ENCODE peak calls at places on chromosomes 3 and 15, in seven cellular contexts. One of them, this sample, is unnamed.
A peak's percentile ranks its signal among the peaks of the same experiment; 100 is the strongest.

GRCh38 chr3:46096781-46097180 is 69.5 kb upstream of the XCR1 start:
- DNase-seq in Peyer's patch: no peak
- DNase-seq in esophagus squamous epithelium: no peak
- DNase-seq in breast epithelium: no peak
- DNase-seq in NB4: no peak
- DNase-seq in lower leg skin: no peak
- DNase-seq in A549: no peak
- DNase-seq in this sample: no peak

GRCh38 chr15:54014067-54014466 is 35.8 kb downstream of the UNC13C start:
- DNase-seq in esophagus squamous epithelium: no peak
- DNase-seq in breast epithelium: no peak
- DNase-seq in A549: no peak
- DNase-seq in Peyer's patch: no peak
- DNase-seq in NB4: no peak
- DNase-seq in lower leg skin: no peak
- DNase-seq in this sample: no peak

GRCh38 chr15:85618956-85619491 is 175.7 kb downstream of the KLHL25 start:
- DNase-seq in esophagus squamous epithelium: no peak
- DNase-seq in lower leg skin: peak; percentile 85
- DNase-seq in NB4: peak; percentile 82
- DNase-seq in A549: peak; percentile 63
- DNase-seq in Peyer's patch: peak; percentile 37
- DNase-seq in breast epithelium: no peak
- DNase-seq in this sample: no peak

GRCh38 chr3:4524423-4524769 is 31.2 kb downstream of the ITPR1 start:
- DNase-seq in lower leg skin: no peak
- DNase-seq in esophagus squamous epithelium: no peak
- DNase-seq in breast epithelium: peak; percentile 60
- DNase-seq in Peyer's patch: no peak
- DNase-seq in NB4: no peak
- DNase-seq in A549: no peak
- DNase-seq in this sample: no peak

GRCh38 chr3:160448845-160449659 is 534 bp downstream of the TRIM59 start:
- DNase-seq in lower leg skin: no peak
- DNase-seq in NB4: no peak
- DNase-seq in Peyer's patch: no peak
- DNase-seq in esophagus squamous epithelium: no peak
- DNase-seq in A549: peak; percentile 83
- DNase-seq in breast epithelium: no peak
- DNase-seq in this sample: peak; percentile 92

GRCh38 chr3:132352556-132353143 is 35.4 kb downstream of the ACP3 start:
- DNase-seq in A549: peak; percentile 61
- DNase-seq in esophagus squamous epithelium: no peak
- DNase-seq in NB4: peak; percentile 74
- DNase-seq in breast epithelium: no peak
- DNase-seq in lower leg skin: peak; percentile 65
- DNase-seq in Peyer's patch: peak; percentile 64
- DNase-seq in this sample: no peak

GRCh38 chr3:40382617-40382979 is 4.4 kb upstream of the ENTPD3 start:
- DNase-seq in esophagus squamous epithelium: no peak
- DNase-seq in Peyer's patch: no peak
- DNase-seq in NB4: no peak
- DNase-seq in lower leg skin: no peak
- DNase-seq in A549: no peak
- DNase-seq in breast epithelium: no peak
- DNase-seq in this sample: no peak

GRCh38 chr3:176848431-176849214 is 348.7 kb downstream of the TBL1XR1 start:
- DNase-seq in lower leg skin: no peak
- DNase-seq in A549: no peak
- DNase-seq in Peyer's patch: no peak
- DNase-seq in esophagus squamous epithelium: no peak
- DNase-seq in NB4: no peak
- DNase-seq in breast epithelium: no peak
- DNase-seq in this sample: no peak

GRCh38 chr15:60184579-60184978 is 180.5 kb downstream of the FOXB1 start:
- DNase-seq in esophagus squamous epithelium: no peak
- DNase-seq in lower leg skin: no peak
- DNase-seq in breast epithelium: no peak
- DNase-seq in Peyer's patch: no peak
- DNase-seq in A549: no peak
- DNase-seq in NB4: no peak
- DNase-seq in this sample: no peak

GRCh38 chr3:139506792-139507191 is 30.5 kb upstream of the RBP2 start:
- DNase-seq in esophagus squamous epithelium: no peak
- DNase-seq in A549: no peak
- DNase-seq in lower leg skin: no peak
- DNase-seq in breast epithelium: no peak
- DNase-seq in NB4: no peak
- DNase-seq in Peyer's patch: no peak
- DNase-seq in this sample: no peak

GRCh38 chr3:64046527-64046926 is 23.2 kb upstream of the PSMD6 start:
- DNase-seq in Peyer's patch: no peak
- DNase-seq in esophagus squamous epithelium: no peak
- DNase-seq in breast epithelium: no peak
- DNase-seq in A549: no peak
- DNase-seq in lower leg skin: no peak
- DNase-seq in NB4: no peak
- DNase-seq in this sample: no peak

GRCh38 chr3:16060358-16060852 is 114.1 kb upstream of the GALNT15 start:
- DNase-seq in breast epithelium: no peak
- DNase-seq in Peyer's patch: no peak
- DNase-seq in NB4: no peak
- DNase-seq in A549: peak; percentile 98
- DNase-seq in esophagus squamous epithelium: no peak
- DNase-seq in lower leg skin: peak; percentile 86
- DNase-seq in this sample: no peak

GRCh38 chr3:128650096-128651050 is at the start of gene RPN1:
- DNase-seq in breast epithelium: peak; percentile 97
- DNase-seq in esophagus squamous epithelium: peak; percentile 79
- DNase-seq in A549: peak; percentile 90
- DNase-seq in NB4: peak; percentile 96
- DNase-seq in lower leg skin: peak; percentile 96
- DNase-seq in Peyer's patch: peak; percentile 94
- DNase-seq in this sample: peak; percentile 100

GRCh38 chr15:48695835-48696573 is 50.5 kb upstream of the FBN1 start:
- DNase-seq in breast epithelium: no peak
- DNase-seq in lower leg skin: no peak
- DNase-seq in esophagus squamous epithelium: no peak
- DNase-seq in NB4: no peak
- DNase-seq in A549: no peak
- DNase-seq in Peyer's patch: no peak
- DNase-seq in this sample: no peak
- TF ChIP-seq POLR2A in breast epithelium: no peak
- TF ChIP-seq POLR2A in lower leg skin: no peak
- TF ChIP-seq POLR2A in esophagus squamous epithelium: no peak
- TF ChIP-seq POLR2A in NB4: no peak
- TF ChIP-seq POLR2A in A549: no peak
- TF ChIP-seq POLR2A in Peyer's patch: no peak
- TF ChIP-seq POLR2A in this sample: no peak

GRCh38 chr3:149971403-149972075 is 844 bp upstream of the PFN2 start:
- DNase-seq in esophagus squamous epithelium: no peak
- DNase-seq in lower leg skin: peak; percentile 32
- DNase-seq in NB4: peak; percentile 12
- DNase-seq in A549: no peak
- DNase-seq in Peyer's patch: peak; percentile 39
- DNase-seq in breast epithelium: peak; percentile 58
- DNase-seq in this sample: peak; percentile 82
- TF ChIP-seq POLR2A in esophagus squamous epithelium: no peak
- TF ChIP-seq POLR2A in lower leg skin: no peak
- TF ChIP-seq POLR2A in NB4: no peak
- TF ChIP-seq POLR2A in A549: no peak
- TF ChIP-seq POLR2A in Peyer's patch: no peak
- TF ChIP-seq POLR2A in breast epithelium: no peak
- TF ChIP-seq POLR2A in this sample: no peak

DNA sequence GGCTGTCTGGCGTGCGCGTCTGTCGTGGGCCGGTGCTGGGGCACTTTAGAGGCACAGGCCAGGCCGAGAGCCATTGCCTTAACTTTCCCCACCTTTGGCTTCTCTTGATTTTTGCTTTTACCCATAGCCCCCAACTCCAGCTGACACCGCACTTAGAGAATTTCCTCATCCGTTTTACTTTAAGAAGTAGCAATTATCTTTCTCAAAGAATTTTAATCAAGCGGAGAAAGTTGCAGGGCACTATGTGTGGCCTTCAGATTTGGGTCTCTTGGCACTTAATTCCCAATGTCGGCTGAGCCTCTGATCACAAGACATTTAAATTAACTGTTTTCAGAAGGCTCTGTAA is 1.2 kb downstream of the ALDH1A3 start:
- DNase-seq in breast epithelium: no peak
- DNase-seq in Peyer's patch: no peak
- DNase-seq in NB4: no peak
- DNase-seq in lower leg skin: no peak
- DNase-seq in esophagus squamous epithelium: no peak
- DNase-seq in A549: no peak
- DNase-seq in this sample: no peak
- TF ChIP-seq POLR2A in breast epithelium: no peak
- TF ChIP-seq POLR2A in Peyer's patch: no peak
- TF ChIP-seq POLR2A in NB4: no peak
- TF ChIP-seq POLR2A in lower leg skin: no peak
- TF ChIP-seq POLR2A in esophagus squamous epithelium: no peak
- TF ChIP-seq POLR2A in A549: no peak
- TF ChIP-seq POLR2A in this sample: no peak

GRCh38 chr3:14144423-14145075 is 19.7 kb downstream of the TMEM43 start:
- DNase-seq in lower leg skin: peak; percentile 92
- DNase-seq in esophagus squamous epithelium: peak; percentile 40
- DNase-seq in breast epithelium: no peak
- DNase-seq in Peyer's patch: peak; percentile 62
- DNase-seq in A549: peak; percentile 95
- DNase-seq in NB4: peak; percentile 95
- DNase-seq in this sample: no peak
- TF ChIP-seq POLR2A in lower leg skin: no peak
- TF ChIP-seq POLR2A in esophagus squamous epithelium: no peak
- TF ChIP-seq POLR2A in breast epithelium: no peak
- TF ChIP-seq POLR2A in Peyer's patch: no peak
- TF ChIP-seq POLR2A in A549: no peak
- TF ChIP-seq POLR2A in NB4: no peak
- TF ChIP-seq POLR2A in this sample: no peak

DNA sequence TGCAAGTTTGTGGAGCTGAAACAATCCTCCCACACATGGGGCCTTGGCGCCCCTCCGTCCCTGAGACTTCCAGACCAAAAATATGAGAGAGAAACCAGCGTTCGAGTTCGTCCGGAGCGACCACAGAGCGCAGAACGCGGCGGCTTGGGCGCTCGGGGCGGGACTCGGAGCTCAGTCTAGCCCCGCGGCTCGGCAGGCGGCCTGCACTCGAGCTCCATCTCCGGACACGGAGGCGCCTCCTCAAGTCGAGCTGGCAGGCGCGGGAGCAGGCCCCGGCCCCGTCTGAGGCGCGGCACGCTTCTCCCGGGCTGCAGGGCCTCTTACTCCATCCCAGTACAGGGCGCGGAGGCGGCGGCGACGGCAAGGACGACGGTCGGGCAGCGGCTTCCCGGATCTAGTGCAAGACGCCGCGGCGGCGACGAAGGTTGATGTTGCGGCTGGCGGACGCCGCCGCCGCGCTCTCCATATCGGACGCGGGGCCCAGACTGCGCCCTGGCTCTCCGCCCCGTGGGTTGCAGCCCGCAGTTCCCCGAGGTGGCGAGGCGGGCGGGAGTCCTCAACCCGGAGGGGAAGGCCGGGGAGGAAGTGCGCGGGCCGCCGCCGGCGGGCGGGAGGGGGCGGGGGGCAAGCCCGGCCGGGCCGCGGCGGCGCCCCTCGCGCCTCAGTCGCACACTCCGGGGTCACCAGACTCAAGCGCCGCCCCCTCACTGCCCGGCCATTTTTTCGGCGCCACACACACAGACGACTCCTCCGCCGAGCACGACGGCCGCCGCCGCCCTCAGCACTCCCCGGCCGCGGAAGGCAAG is 674 bp downstream of the MSL2 start:
- DNase-seq in Peyer's patch: peak; percentile 77
- DNase-seq in breast epithelium: peak; percentile 68
- DNase-seq in lower leg skin: peak; percentile 73
- DNase-seq in esophagus squamous epithelium: peak; percentile 59
- DNase-seq in NB4: peak; percentile 86
- DNase-seq in A549: peak; percentile 82
- DNase-seq in this sample: peak; percentile 97
- TF ChIP-seq POLR2A in Peyer's patch: peak; percentile 3
- TF ChIP-seq POLR2A in breast epithelium: no peak
- TF ChIP-seq POLR2A in lower leg skin: no peak
- TF ChIP-seq POLR2A in esophagus squamous epithelium: no peak
- TF ChIP-seq POLR2A in NB4: no peak
- TF ChIP-seq POLR2A in A549: no peak
- TF ChIP-seq POLR2A in this sample: no peak

GRCh38 chr15:78906310-78906608 is 33.6 kb downstream of the MORF4L1 start:
- DNase-seq in breast epithelium: no peak
- DNase-seq in A549: peak; percentile 42
- DNase-seq in lower leg skin: no peak
- DNase-seq in NB4: no peak
- DNase-seq in esophagus squamous epithelium: no peak
- DNase-seq in Peyer's patch: no peak
- DNase-seq in this sample: no peak
- TF ChIP-seq POLR2A in breast epithelium: no peak
- TF ChIP-seq POLR2A in A549: no peak
- TF ChIP-seq POLR2A in lower leg skin: no peak
- TF ChIP-seq POLR2A in NB4: no peak
- TF ChIP-seq POLR2A in esophagus squamous epithelium: no peak
- TF ChIP-seq POLR2A in Peyer's patch: no peak
- TF ChIP-seq POLR2A in this sample: no peak

GRCh38 chr3:184561329-184562145 is at the start of gene EPHB3:
- DNase-seq in A549: peak; percentile 96
- DNase-seq in lower leg skin: peak; percentile 100
- DNase-seq in Peyer's patch: peak; percentile 94
- DNase-seq in breast epithelium: peak; percentile 99
- DNase-seq in NB4: peak; percentile 95
- DNase-seq in esophagus squamous epithelium: peak; percentile 87
- DNase-seq in this sample: peak; percentile 97
- TF ChIP-seq POLR2A in A549: peak; percentile 69
- TF ChIP-seq POLR2A in lower leg skin: peak; percentile 57
- TF ChIP-seq POLR2A in Peyer's patch: peak; percentile 90
- TF ChIP-seq POLR2A in breast epithelium: peak; percentile 90
- TF ChIP-seq POLR2A in NB4: no peak
- TF ChIP-seq POLR2A in esophagus squamous epithelium: peak; percentile 93
- TF ChIP-seq POLR2A in this sample: no peak

GRCh38 chr3:193842029-193842782 is 249.2 kb downstream of the OPA1 start:
- DNase-seq in NB4: peak; percentile 88
- DNase-seq in esophagus squamous epithelium: peak; percentile 2
- DNase-seq in A549: no peak
- DNase-seq in lower leg skin: peak; percentile 57
- DNase-seq in Peyer's patch: peak; percentile 62
- DNase-seq in breast epithelium: no peak
- DNase-seq in this sample: no peak
- TF ChIP-seq POLR2A in NB4: no peak
- TF ChIP-seq POLR2A in esophagus squamous epithelium: no peak
- TF ChIP-seq POLR2A in A549: no peak
- TF ChIP-seq POLR2A in lower leg skin: no peak
- TF ChIP-seq POLR2A in Peyer's patch: no peak
- TF ChIP-seq POLR2A in breast epithelium: no peak
- TF ChIP-seq POLR2A in this sample: no peak

This sample was measured in spleen.